ENCODE peak calls at places on chromosomes 16 and 17, in four cellular contexts. O, E, N and L are unnamed samples.

GRCh38 chr17:4921320-4921719 is 10.8 kb upstream of the GP1BA start:
- DNase-seq in O (no peak), N (no peak), E (no peak), L (no peak)

GRCh38 chr16:79713609-79714309 is 113.2 kb upstream of the MAF start:
- DNase-seq in N (no peak), E (no peak), O (no peak), L (no peak)

GRCh38 chr16:35131429-35131828 is 1672.0 kb downstream of the TP53TG3F start:
- DNase-seq in E (no peak), N (no peak), O (no peak), L (no peak)

GRCh38 chr17:17512866-17513265 is 16.7 kb upstream of the RASD1 start:
- DNase-seq in N (no peak), O (no peak), E (no peak), L (no peak)

GRCh38 chr17:72614476-72614870 is 478.0 kb downstream of the SLC39A11 start:
- DNase-seq in N (no peak), E (peak; percentile 47), O (peak; percentile 76), L (peak; percentile 72)

GRCh38 chr17:32491371-32492280 is 4.8 kb downstream of the CDK5R1 start:
- DNase-seq in O (no peak), N (no peak), E (no peak), L (no peak)

GRCh38 chr16:9053006-9053601 is 38.3 kb upstream of the HAPSTR1 start:
- DNase-seq in N (peak; percentile 74), E (peak; percentile 71), O (peak; percentile 32), L (peak; percentile 44)

GRCh38 chr16:85602831-85603755 is 10.0 kb upstream of the GSE1 start:
- DNase-seq in N (no peak), E (no peak), O (no peak), L (no peak)

GRCh38 chr17:5785867-5786509 is 201.7 kb upstream of the NLRP1 start:
- DNase-seq in E (peak; percentile 58), O (peak; percentile 60), N (no peak), L (peak; percentile 39)

GRCh38 chr16:72530434-72530833 is 358.5 kb upstream of the PMFBP1 start:
- DNase-seq in N (peak; percentile 4), E (peak; percentile 64), O (peak; percentile 85), L (peak; percentile 37)

GRCh38 chr16:48542020-48542473 is 67.9 kb downstream of the N4BP1 start:
- DNase-seq in N (no peak), O (peak; percentile 37), E (no peak), L (peak; percentile 46)

GRCh38 chr17:19805006-19805405 is 56.9 kb upstream of the ALDH3A1 start:
- DNase-seq in O (no peak), E (no peak), N (no peak), L (no peak)

GRCh38 chr16:1188781-1189189 is 35.9 kb downstream of the CACNA1H start:
- DNase-seq in N (no peak), O (peak; percentile 35), E (no peak), L (peak; percentile 19)

GRCh38 chr17:45292696-45293412 is 24.0 kb downstream of the MAP3K14 start:
- DNase-seq in E (no peak), O (no peak), N (no peak), L (no peak)

GRCh38 chr17:4859816-4860625 is 26.9 kb downstream of the MINK1 start:
- DNase-seq in E (no peak), N (no peak), O (no peak), L (no peak)

GRCh38 chr17:30413109-30413508 is 34.4 kb downstream of the CPD start:
- DNase-seq in N (no peak), O (peak; percentile 75), E (peak; percentile 10), L (peak; percentile 70)

GRCh38 chr17:16442141-16442540 is 26.8 kb downstream of the TRPV2 start:
- DNase-seq in N (no peak), O (peak; percentile 25), E (no peak), L (no peak)

GRCh38 chr17:10051112-10051511 is 146.0 kb upstream of the RCVRN start:
- DNase-seq in O (no peak), E (no peak), N (no peak), L (no peak)

GRCh38 chr17:732788-733720 is 658 bp downstream of the TLCD3A start:
- DNase-seq in O (peak; percentile 43), N (no peak), E (no peak), L (peak; percentile 65)

GRCh38 chr16:30417447-30418349 is 10.3 kb downstream of the ZNF771 start:
- DNase-seq in N (peak; percentile 91), O (peak; percentile 94), E (peak; percentile 88), L (peak; percentile 92)

GRCh38 chr17:63419398-63419797 is 26.7 kb downstream of the CYB561 start:
- DNase-seq in E (no peak), N (no peak), O (no peak), L (no peak)

GRCh38 chr17:79843475-79843916 is 4.3 kb upstream of the CBX4 start:
- DNase-seq in E (no peak), N (no peak), O (no peak), L (no peak)

GRCh38 chr17:28394717-28395116 is 11.3 kb downstream of the SLC46A1 start:
- DNase-seq in O (no peak), N (no peak), E (peak; percentile 65), L (no peak)

GRCh38 chr17:74037320-74037719 is 166.2 kb upstream of the RPL38 start:
- DNase-seq in E (no peak), O (peak; percentile 44), N (no peak), L (peak; percentile 33)

GRCh38 chr17:11495616-11496015 is 102.7 kb upstream of the DNAH9 start:
- DNase-seq in E (no peak), O (no peak), N (no peak), L (no peak)

GRCh38 chr16:52466998-52467397 is 79.9 kb downstream of the TOX3 start:
- DNase-seq in N (no peak), E (no peak), O (no peak), L (no peak)

GRCh38 chr16:12583237-12583897 is 220.3 kb downstream of the CPPED1 start:
- DNase-seq in O (no peak), E (no peak), N (no peak), L (no peak)

GRCh38 chr16:85999778-86000177 is 100.8 kb downstream of the IRF8 start:
- DNase-seq in E (no peak), N (no peak), O (no peak), L (no peak)

GRCh38 chr17:1485748-1486376 is 6.6 kb downstream of the MYO1C start:
- DNase-seq in N (no peak), E (peak; percentile 44), O (peak; percentile 31), L (peak; percentile 26)

GRCh38 chr16:23145608-23146007 is 3.6 kb downstream of the USP31 start:
- DNase-seq in E (peak; percentile 83), N (no peak), O (peak; percentile 77), L (peak; percentile 94)

GRCh38 chr17:13395346-13395745 is 206.4 kb downstream of the HS3ST3A1 start:
- DNase-seq in O (no peak), N (no peak), E (no peak), L (peak; percentile 32)

GRCh38 chr17:4533522-4534502 is 21.4 kb downstream of the MYBBP1A start:
- DNase-seq in N (no peak), O (peak; percentile 50), E (no peak), L (no peak)

GRCh38 chr17:82594571-82594970 is 53.7 kb downstream of the WDR45B start:
- DNase-seq in N (no peak), E (no peak), O (no peak), L (no peak)

GRCh38 chr17:59165933-59166342 is 10.4 kb downstream of the PRR11 start:
- DNase-seq in O (peak; percentile 77), N (peak; percentile 49), E (peak; percentile 47), L (peak; percentile 28)

GRCh38 chr17:40109471-40109824 is 9.1 kb upstream of the NR1D1 start:
- DNase-seq in O (no peak), N (no peak), E (no peak), L (no peak)

GRCh38 chr17:47207143-47208067 is 1.7 kb upstream of the MYL4 start:
- DNase-seq in E (no peak), O (no peak), N (no peak), L (no peak)

GRCh38 chr16:48123104-48123788 is 32.5 kb downstream of the ABCC12 start:
- DNase-seq in O (peak; percentile 98), E (peak; percentile 99), N (peak; percentile 85), L (peak; percentile 99)

GRCh38 chr16:10126686-10127085 is 55.5 kb downstream of the GRIN2A start:
- DNase-seq in O (peak; percentile 76), N (no peak), E (peak; percentile 97), L (peak; percentile 88)

GRCh38 chr16:75244225-75244792 is 7.1 kb downstream of the BCAR1 start:
- DNase-seq in N (no peak), O (peak; percentile 27), E (peak; percentile 70), L (no peak)

GRCh38 chr16:63467513-63467912 is 1431.3 kb upstream of the CDH8 start:
- DNase-seq in E (no peak), N (no peak), O (no peak), L (no peak)
- H3K4me2 ChIP-seq in E (no peak overlapping the region), N (no peak overlapping the region), O (no peak overlapping the region), L (no peak overlapping the region)

DNA sequence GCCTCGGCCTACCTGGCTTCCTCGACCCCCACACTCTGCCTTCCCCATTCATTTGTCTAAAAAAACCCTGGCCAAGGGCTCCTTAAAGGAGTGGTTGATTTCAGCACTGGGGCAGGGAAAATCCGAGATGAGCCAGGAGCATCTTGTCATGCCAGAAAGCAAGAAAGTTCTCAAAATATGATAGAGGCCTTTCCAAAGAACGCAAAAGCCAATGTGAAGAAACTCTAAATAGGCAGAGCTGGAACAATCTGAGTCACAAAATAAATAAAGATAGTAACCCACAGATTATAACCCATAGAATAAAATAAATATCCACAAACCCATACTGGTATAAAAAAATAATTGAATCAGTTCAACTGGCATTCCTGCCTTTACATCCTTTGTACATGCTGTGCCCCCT is 192.3 kb upstream of the SALL1 start:
- DNase-seq in N (no peak), E (peak; percentile 39), O (no peak), L (peak; percentile 10)
- H3K36me3 ChIP-seq in N (no peaks in the 10 kb centered on the region), E (no peaks in the 10 kb centered on the region), O (no peaks in the 10 kb centered on the region), L (no peaks in the 10 kb centered on the region)

GRCh38 chr16:88526906-88527185 is 43.4 kb upstream of the ZC3H18 start:
- DNase-seq in O (no peak), E (no peak), N (no peak), L (no peak)
- H3K4me1 ChIP-seq in O (no peaks in the 10 kb centered on the region), E (peaks cover 2% of the 10 kb centered on the region), N (peaks cover 10% of the 10 kb centered on the region), L (no peaks in the 10 kb centered on the region)

GRCh38 chr17:81481815-81482505 is 30.6 kb downstream of the ACTG1 start:
- DNase-seq in E (no peak), O (no peak), N (no peak), L (no peak)
- H3K4me2 ChIP-seq in E (peak overlapping the region; percentile 82), O (no peak overlapping the region), N (no peak overlapping the region), L (peak overlapping the region; percentile 69)

DNA sequence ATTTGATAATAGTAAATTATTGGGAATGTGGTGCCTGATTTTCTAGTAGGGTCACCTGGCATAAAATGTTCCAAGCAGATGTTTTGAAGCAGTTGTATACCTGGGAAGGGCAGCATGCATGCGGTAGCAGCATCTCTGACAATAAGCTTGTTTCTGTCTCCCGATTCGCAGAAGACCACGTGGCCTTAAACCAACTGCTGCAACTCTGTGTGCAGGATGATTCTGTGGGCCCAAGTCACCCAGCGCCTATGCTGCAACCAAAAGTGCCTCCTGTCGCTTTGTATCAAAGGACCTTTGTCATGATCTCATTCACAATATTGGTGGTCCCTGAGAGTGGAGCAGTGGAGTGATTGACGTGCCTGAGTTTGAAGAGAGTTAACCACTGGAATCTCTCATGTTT is 8.1 kb downstream of the NDEL1 start:
- DNase-seq in E (no peak), O (no peak), N (no peak), L (no peak)
- H3K36me3 ChIP-seq in E (peaks cover 40% of the 10 kb centered on the region), O (peaks cover 17% of the 10 kb centered on the region), N (peaks cover 38% of the 10 kb centered on the region), L (peaks cover 25% of the 10 kb centered on the region)